ENCODE peak calls at places on chromosomes 6 and 20, in five cellular contexts. W, K, G, D and P are unnamed samples.

GRCh38 chr6:17281100-17281496 is at the start of gene RBM24:
- DNase-seq in K (peak; percentile 44), D (peak; percentile 65), W (no peak), G (peak; percentile 77), P (peak; percentile 68)

GRCh38 chr20:17650816-17651760 is 31.0 kb downstream of the RRBP1 start:
- DNase-seq in K (no peak), G (no peak), W (no peak), D (peak; percentile 60), P (no peak)

GRCh38 chr20:63701329-63702035 is 5.0 kb downstream of the TNFRSF6B start:
- DNase-seq in G (no peak), K (no peak), W (no peak), D (no peak), P (no peak)

GRCh38 chr6:22149501-22150490 is 147.0 kb downstream of the PRL start:
- DNase-seq in G (no peak), K (no peak), W (no peak), D (peak; percentile 11), P (peak; percentile 93)

GRCh38 chr6:113824411-113824810 is 32.7 kb upstream of the MARCKS start:
- DNase-seq in G (peak; percentile 11), D (no peak), W (no peak), K (peak; percentile 15), P (no peak)

GRCh38 chr6:7173843-7174503 is 66.2 kb downstream of the RREB1 start:
- DNase-seq in G (no peak), W (no peak), D (no peak), K (no peak), P (no peak)

GRCh38 chr6:125789576-125790402 is 971 bp upstream of the NCOA7 start:
- DNase-seq in D (peak; percentile 35), G (peak; percentile 20), K (peak; percentile 32), W (peak; percentile 49), P (peak; percentile 78)

GRCh38 chr20:32457476-32457986 is 99.4 kb downstream of the ASXL1 start:
- DNase-seq in G (peak; percentile 51), K (peak; percentile 46), D (peak; percentile 98), W (no peak), P (peak; percentile 97)

GRCh38 chr6:21931641-21932335 is 338.2 kb downstream of the SOX4 start:
- DNase-seq in W (peak; percentile 0), G (peak; percentile 41), D (no peak), K (peak; percentile 82), P (no peak)

GRCh38 chr20:49750611-49751396 is 37.1 kb upstream of the B4GALT5 start:
- DNase-seq in D (no peak), G (no peak), W (peak; percentile 26), K (no peak), P (no peak)

GRCh38 chr6:107345398-107345797 is 114.0 kb downstream of the PDSS2 start:
- DNase-seq in G (no peak), W (no peak), K (no peak), D (no peak), P (no peak)

GRCh38 chr6:25051083-25051482 is 115.3 kb upstream of the RIPOR2 start:
- DNase-seq in K (no peak), D (no peak), W (no peak), G (no peak), P (no peak)

GRCh38 chr6:7998103-7998725 is 66.0 kb downstream of the BLOC1S5 start:
- DNase-seq in K (peak; percentile 9), D (no peak), W (no peak), G (peak; percentile 50), P (no peak)